ENCODE peak calls at places on chromosomes 11 and 22, in ten cellular contexts. F, A, L, G, W, D, T, E, B and C are unnamed samples.

GRCh38 chr11:65870706-65871681 is 1.6 kb downstream of the EFEMP2 start:
- DNase-seq in F (no peak), G (no peak), T (peak), A (no peak), B (peak), E (no peak), D (peak), L (no peak), W (no peak), C (no peak)

GRCh38 chr11:113401718-113402117 is 14.1 kb downstream of the ANKK1 start:
- DNase-seq in A (no peak), F (no peak), G (peak), E (no peak), W (no peak), L (peak), B (peak), T (no peak), D (no peak), C (peak)

GRCh38 chr11:124752471-124753100 is 531 bp upstream of the VSIG2 start:
- DNase-seq in D (no peak), G (no peak), T (no peak), A (no peak), W (peak), E (no peak), B (no peak), L (no peak), F (no peak), C (no peak)

GRCh38 chr11:876550-876949 is 33.9 kb downstream of the TSPAN4 start:
- DNase-seq in D (no peak), W (no peak), A (peak), B (peak), T (no peak), G (no peak), L (no peak), E (peak), F (no peak), C (peak)

GRCh38 chr11:131070365-131070764 is 154.1 kb upstream of the SNX19 start:
- DNase-seq in L (no peak), T (no peak), E (no peak), F (no peak), A (no peak), B (no peak), D (no peak), W (peak), G (no peak), C (no peak)

GRCh38 chr11:9269492-9270030 is 4.4 kb upstream of the DENND5A start:
- DNase-seq in E (peak), A (no peak), F (no peak), D (no peak), G (no peak), W (no peak), L (no peak), T (peak), B (no peak), C (no peak)

GRCh38 chr22:44436656-44437492 is 61.2 kb downstream of the RTL6 start:
- DNase-seq in G (no peak), A (no peak), F (no peak), W (peak), B (no peak), T (peak), L (no peak), E (no peak), D (no peak), C (no peak)

GRCh38 chr11:5690216-5690615 is 626 bp downstream of the TRIM22 start:
- DNase-seq in W (no peak), T (no peak), F (peak), G (peak), L (no peak), A (peak), E (peak), B (no peak), D (no peak), C (no peak)

GRCh38 chr11:64489831-64490441 is 101.1 kb upstream of the SLC22A12 start:
- DNase-seq in E (peak), G (peak), T (peak), D (peak), F (no peak), L (peak), A (peak), B (peak), W (peak), C (peak)

GRCh38 chr11:117970400-117971024 is 15.7 kb upstream of the IL10RA start:
- DNase-seq in A (no peak), L (peak), D (no peak), W (no peak), B (no peak), F (no peak), G (peak), E (no peak), T (no peak), C (no peak)

GRCh38 chr22:29481265-29482000 is 1.4 kb downstream of the NEFH start:
- DNase-seq in D (peak), F (no peak), E (no peak), B (no peak), G (no peak), T (no peak), W (peak), L (no peak), A (peak), C (no peak)

GRCh38 chr11:72189448-72190250 is 2.3 kb upstream of the FOLR1 start:
- DNase-seq in T (no peak), G (no peak), W (peak), E (no peak), B (no peak), F (no peak), A (no peak), L (peak), D (no peak), C (no peak)

GRCh38 chr22:44309137-44309536 is 3.6 kb downstream of the SHISAL1 start:
- DNase-seq in G (peak), T (peak), W (no peak), F (peak), E (peak), L (peak), D (no peak), A (peak), B (no peak), C (no peak)

GRCh38 chr11:124950606-124951330 is 3.2 kb upstream of the CCDC15 start:
- DNase-seq in T (no peak), L (no peak), F (no peak), A (no peak), W (no peak), B (no peak), G (no peak), D (no peak), E (no peak), C (no peak)

GRCh38 chr11:5891216-5891800 is 1.7 kb upstream of the OR52E5 start:
- DNase-seq in T (no peak), G (peak), A (peak), E (peak), L (no peak), D (no peak), B (no peak), F (no peak), W (peak), C (no peak)

GRCh38 chr11:35066783-35067476 is 72.0 kb upstream of the CD44 start:
- DNase-seq in T (no peak), E (no peak), G (no peak), L (no peak), W (no peak), D (no peak), B (no peak), A (no peak), F (no peak), C (no peak)

GRCh38 chr11:65858354-65859133 is 564 bp upstream of the CFL1 start:
- DNase-seq in A (no peak), F (no peak), G (no peak), T (no peak), L (no peak), W (no peak), D (no peak), B (no peak), E (no peak), C (no peak)

GRCh38 chr22:26606611-26607010 is 11.2 kb downstream of the CRYBB1 start:
- DNase-seq in D (no peak), G (peak), T (no peak), E (peak), W (no peak), L (no peak), B (no peak), F (no peak), A (peak), C (no peak)

GRCh38 chr22:42275970-42276369 is 5.5 kb upstream of the TCF20 start:
- DNase-seq in D (no peak), E (no peak), A (no peak), G (no peak), L (no peak), B (no peak), F (no peak), W (peak), T (peak), C (no peak)

GRCh38 chr11:28924007-28924406 is 815.8 kb downstream of the METTL15 start:
- DNase-seq in E (no peak), L (no peak), G (no peak), A (no peak), T (no peak), F (no peak), D (no peak), B (no peak), W (no peak), C (no peak)

GRCh38 chr11:10302744-10303557 is 1.9 kb upstream of the ADM start:
- DNase-seq in F (peak), G (peak), W (peak), A (peak), B (peak), D (peak), E (peak), L (peak), T (peak), C (peak)

GRCh38 chr11:79226136-79226535 is 214.7 kb downstream of the TENM4 start:
- DNase-seq in A (no peak), W (no peak), B (no peak), G (no peak), F (no peak), E (no peak), T (no peak), D (peak), L (no peak), C (no peak)

GRCh38 chr11:133134561-133135173 is 397.6 kb downstream of the OPCML start:
- DNase-seq in G (peak), T (peak), W (peak), B (peak), L (peak), A (peak), D (no peak), F (peak), E (peak), C (peak)

GRCh38 chr22:37549704-37550059 is 10.6 kb upstream of the CDC42EP1 start:
- DNase-seq in E (peak), W (peak), T (no peak), A (peak), G (no peak), F (no peak), B (peak), D (peak), L (no peak), C (peak)

GRCh38 chr11:130775306-130776043 is 140.8 kb downstream of the SNX19 start:
- DNase-seq in G (peak), D (no peak), A (peak), L (no peak), T (no peak), E (peak), F (no peak), B (no peak), W (no peak), C (no peak)

GRCh38 chr11:71466358-71466757 is 13.4 kb downstream of the NADSYN1 start:
- DNase-seq in F (no peak), E (no peak), D (no peak), W (no peak), G (no peak), T (peak), B (peak), L (no peak), A (no peak), C (no peak)

GRCh38 chr11:75812542-75813040 is 2.4 kb upstream of the UVRAG start:
- DNase-seq in T (no peak), F (no peak), B (no peak), G (no peak), E (no peak), D (no peak), A (no peak), W (peak), L (no peak), C (no peak)

GRCh38 chr11:111296196-111296595 is 2.1 kb upstream of the POU2AF3 start:
- DNase-seq in T (no peak), A (no peak), G (no peak), E (no peak), W (no peak), L (no peak), D (no peak), F (no peak), B (no peak), C (no peak)

GRCh38 chr11:118609380-118610219 is 2.2 kb downstream of the PHLDB1 start:
- DNase-seq in F (no peak), T (peak), A (peak), G (no peak), L (no peak), D (peak), E (peak), B (no peak), W (peak), C (peak)

GRCh38 chr22:38760477-38761201 is 4.8 kb upstream of the SUN2 start:
- DNase-seq in B (no peak), G (no peak), W (no peak), T (no peak), L (no peak), E (peak), A (peak), F (no peak), D (no peak), C (peak)

GRCh38 chr22:38967451-38968450 is 10.3 kb downstream of the APOBEC3A start:
- DNase-seq in T (no peak), L (peak), F (peak), E (no peak), W (no peak), G (no peak), B (peak), A (no peak), D (no peak), C (no peak)

GRCh38 chr11:2987881-2988280 is 4.2 kb downstream of the NAP1L4 start:
- DNase-seq in B (no peak), W (no peak), A (no peak), L (no peak), F (no peak), D (no peak), T (no peak), E (no peak), G (no peak), C (no peak)
- TF ChIP-seq CTCF in B (no peak), W (no peak), A (no peak), L (no peak), F (no peak), D (no peak), T (no peak), E (no peak), G (no peak), C (no peak)

DNA sequence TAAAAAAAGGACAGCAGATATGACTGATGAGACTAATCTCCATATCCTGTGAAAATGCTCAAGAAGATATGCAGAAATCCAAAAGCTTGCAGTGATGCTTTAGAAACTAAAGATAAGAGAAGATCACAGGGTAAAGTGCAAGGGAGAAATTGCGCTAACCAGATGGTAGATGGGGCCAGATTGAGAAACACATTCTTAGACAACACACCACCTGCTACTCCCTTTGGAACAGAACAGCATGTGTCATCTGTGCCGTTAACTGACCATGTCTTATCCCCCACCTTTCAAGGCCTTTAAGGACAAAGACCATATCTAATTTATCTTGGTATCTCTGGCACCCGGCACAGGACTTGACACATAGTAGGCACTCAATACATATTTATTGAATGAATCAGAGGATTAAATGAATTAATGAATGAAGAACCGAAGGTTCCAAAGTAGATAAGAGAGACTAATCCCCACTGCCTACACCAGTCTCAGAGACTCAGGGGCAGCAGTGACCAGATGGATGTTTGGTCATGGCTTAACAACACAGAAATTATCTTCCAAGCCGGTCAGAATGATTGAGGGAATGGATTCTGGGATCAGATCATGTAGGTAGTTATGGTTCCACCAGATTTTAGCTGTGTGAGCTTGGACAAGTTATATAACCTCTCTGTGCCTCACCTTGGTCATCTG is 12.3 kb upstream of the P2RY2 start:
- DNase-seq in G (no peak), F (no peak), D (no peak), A (peak), E (no peak), L (no peak), T (no peak), B (no peak), W (peak), C (no peak)
- H3K4me3 ChIP-seq in G (no peak), F (no peak), D (no peak), A (no peak), E (no peak), L (no peak), T (no peak), B (no peak), W (no peak), C (no peak)

GRCh38 chr11:85628771-85629341 is 463 bp downstream of the TMEM126B start:
- DNase-seq in E (peak), F (no peak), B (no peak), G (no peak), A (no peak), W (no peak), L (no peak), D (no peak), T (no peak), C (no peak)

GRCh38 chr11:85626496-85626895 is 648 bp downstream of the DLG2 start:
- DNase-seq in F (no peak), E (no peak), G (no peak), B (no peak), T (peak), D (no peak), A (no peak), W (no peak), L (peak), C (no peak)

GRCh38 chr11:85627332-85627997 is at the start of gene DLG2:
- DNase-seq in E (peak), W (no peak), L (no peak), D (no peak), T (no peak), F (peak), G (peak), A (peak), B (no peak), C (peak)

DNA sequence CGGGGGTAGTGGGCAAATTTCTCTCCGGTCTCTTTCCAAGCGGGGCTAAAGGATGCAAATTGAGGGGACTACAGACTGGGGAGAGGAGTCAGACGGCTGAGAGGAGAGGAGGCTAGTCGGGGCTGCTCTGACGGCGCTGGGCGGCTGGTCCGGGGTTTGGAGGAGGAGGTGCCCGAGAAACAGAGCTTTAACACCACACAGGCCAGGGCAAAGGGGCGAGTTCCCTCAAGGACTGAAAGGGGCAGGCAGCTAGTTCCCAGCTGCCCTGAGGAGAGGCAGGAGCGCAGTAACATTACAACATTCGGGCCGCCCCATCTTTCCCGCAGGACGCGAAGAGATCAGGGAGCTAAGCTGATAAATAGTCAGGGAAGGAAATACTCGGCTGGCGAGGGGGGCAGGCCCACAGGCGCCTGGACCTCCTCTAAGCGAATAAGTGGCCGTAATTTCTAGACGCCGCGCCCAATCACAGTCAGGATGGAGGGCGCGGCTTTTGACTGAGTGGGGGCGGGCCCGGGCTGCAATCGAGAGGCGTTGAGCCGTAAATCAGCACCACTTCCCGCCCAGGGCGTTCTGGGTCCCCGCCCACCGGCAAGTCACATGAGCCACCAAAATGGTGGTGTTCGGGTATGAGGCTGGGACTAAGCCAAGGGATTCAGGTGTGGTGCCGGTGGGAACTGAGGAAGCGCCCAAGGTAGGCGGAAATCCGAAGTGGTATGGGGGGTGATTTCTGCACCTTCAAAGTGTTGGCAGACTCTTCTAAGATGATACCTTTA is at the start of gene TMEM126B:
- DNase-seq in F (peak), D (peak), T (peak), E (peak), G (peak), A (peak), L (peak), W (peak), B (peak), C (peak)
- H3K27ac ChIP-seq in F (peak), D (peak), T (peak), E (peak), G (peak), A (peak), L (peak), W (peak), B (peak), C (peak)

GRCh38 chr11:128889657-128890213 is 1.4 kb upstream of the KCNJ5 start:
- DNase-seq in E (no peak), G (no peak), W (peak), A (no peak), F (no peak), T (no peak), D (no peak), B (no peak), L (no peak), C (no peak)

GRCh38 chr11:128884054-128884453 is 7.1 kb upstream of the KCNJ5 start:
- DNase-seq in W (no peak), B (no peak), E (no peak), D (no peak), T (no peak), G (no peak), A (no peak), L (no peak), F (no peak), C (no peak)

GRCh38 chr11:128888034-128888985 is 2.8 kb upstream of the KCNJ5 start:
- DNase-seq in T (no peak), E (no peak), L (no peak), A (no peak), B (no peak), F (no peak), W (peak), D (no peak), G (peak), C (no peak)

GRCh38 chr11:128884703-128885338 is 6.3 kb upstream of the KCNJ5 start:
- DNase-seq in E (peak), A (peak), G (peak), D (peak), L (peak), W (peak), T (peak), F (peak), B (no peak), C (peak)

GRCh38 chr11:128886401-128887119 is 4.6 kb upstream of the KCNJ5 start:
- DNase-seq in W (peak), G (no peak), B (no peak), E (no peak), L (no peak), D (no peak), F (no peak), A (no peak), T (no peak), C (no peak)
- TF ChIP-seq CTCF in W (peak), G (peak), B (peak), E (peak), L (no peak), D (no peak), F (no peak), A (no peak), T (no peak), C (no peak)

DNA sequence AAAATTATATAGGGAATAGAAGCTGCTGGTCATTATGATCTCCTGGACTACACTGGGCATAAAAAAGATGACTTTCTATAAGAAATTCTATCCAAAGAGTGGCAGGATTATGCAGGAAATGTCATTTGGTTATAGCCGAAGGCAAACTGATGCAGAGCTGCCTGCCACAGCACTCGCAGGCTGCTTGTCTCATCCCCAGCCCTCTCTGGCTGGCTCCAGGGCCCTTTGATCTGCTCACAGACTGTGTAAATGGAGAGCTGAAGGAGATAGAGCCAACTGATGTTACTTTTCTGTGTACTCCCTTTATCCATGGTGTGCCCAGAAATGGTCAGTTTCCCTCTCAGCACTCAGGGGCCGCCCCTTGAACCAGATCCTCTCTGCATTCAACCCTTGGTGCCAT is 27.6 kb downstream of the TEAD1 start:
- DNase-seq in B (no peak), D (no peak), E (no peak), T (no peak), W (peak), L (no peak), G (no peak), F (no peak), A (no peak), C (no peak)
- H3K4me3 ChIP-seq in B (no peak), D (no peak), E (no peak), T (no peak), W (no peak), L (no peak), G (no peak), F (no peak), A (no peak), C (no peak)